ENCODE peak calls at places on chromosomes 6 and 20, in ten cellular contexts. J is substantia nigra; C is psoas muscle; R is lower lobe of right lung; M is CD8-positive, alpha-beta memory T cell; L is AG04450; H is OCI-LY7; O is colonic mucosa; Q is aorta; U is RWPE1. D is an unnamed sample.

GRCh38 chr20:51934301-51935002 is 132.1 kb upstream of the SALL4 start:
- DNase-seq in J (no peak), C (no peak), R (no peak), M (no peak), L (no peak), H (no peak), O (no peak), Q (no peak), U (no peak), D (no peak)

GRCh38 chr20:19888269-19888669 is 128.9 kb upstream of the NAA20 start:
- DNase-seq in J (no peak), C (peak; percentile 60), R (no peak), M (no peak), L (no peak), H (no peak), O (peak; percentile 58), Q (no peak), U (no peak), D (no peak)

GRCh38 chr6:34992353-34992752 is 103.3 kb downstream of the ANKS1A start:
- DNase-seq in J (no peak), C (no peak), R (no peak), M (no peak), L (no peak), H (no peak), O (no peak), Q (no peak), U (peak; percentile 14), D (no peak)

GRCh38 chr6:168920289-168920688 is 333.4 kb downstream of the THBS2 start:
- DNase-seq in J (no peak), C (no peak), R (no peak), M (no peak), L (no peak), H (no peak), O (peak; percentile 63), Q (no peak), U (no peak), D (no peak)

GRCh38 chr20:41340327-41341055 is at the start of gene LPIN3:
- DNase-seq in J (no peak), C (peak; percentile 90), R (peak; percentile 90), M (peak; percentile 28), L (no peak), H (peak; percentile 55), O (peak; percentile 95), Q (peak; percentile 89), U (peak; percentile 100), D (no peak)

GRCh38 chr6:44554901-44555300 is 167.4 kb downstream of the CDC5L start:
- DNase-seq in J (no peak), C (no peak), R (no peak), M (no peak), L (no peak), H (no peak), O (no peak), Q (no peak), U (no peak), D (no peak)

GRCh38 chr20:37411408-37412306 is 65.7 kb downstream of the SRC start:
- DNase-seq in J (no peak), C (no peak), R (no peak), M (no peak), L (no peak), H (no peak), O (no peak), Q (no peak), U (no peak), D (no peak)

GRCh38 chr20:53926428-53927028 is 143.9 kb downstream of the BCAS1 start:
- DNase-seq in J (no peak), C (no peak), R (no peak), M (no peak), L (no peak), H (peak; percentile 95), O (peak; percentile 40), Q (no peak), U (peak; percentile 99), D (no peak)

GRCh38 chr6:168892031-168892430 is 361.6 kb downstream of the THBS2 start:
- DNase-seq in J (no peak), C (no peak), R (no peak), M (no peak), L (no peak), H (no peak), O (no peak), Q (no peak), U (no peak), D (no peak)

GRCh38 chr20:59499863-59500262 is 104.5 kb upstream of the PHACTR3 start:
- DNase-seq in J (no peak), C (no peak), R (no peak), M (no peak), L (no peak), H (no peak), O (no peak), Q (no peak), U (no peak), D (no peak)

GRCh38 chr20:2656471-2657117 is 4.2 kb downstream of the NOP56 start:
- DNase-seq in J (no peak), C (no peak), R (no peak), M (no peak), L (no peak), H (no peak), O (no peak), Q (no peak), U (no peak), D (no peak)

GRCh38 chr20:35979528-35979927 is 11.1 kb downstream of the CNBD2 start:
- DNase-seq in J (no peak), C (no peak), R (no peak), M (no peak), L (no peak), H (no peak), O (no peak), Q (no peak), U (no peak), D (no peak)

GRCh38 chr20:59518881-59519706 is 85.2 kb upstream of the PHACTR3 start:
- DNase-seq in J (no peak), C (no peak), R (no peak), M (peak; percentile 21), L (no peak), H (peak; percentile 58), O (peak; percentile 31), Q (no peak), U (peak; percentile 93), D (peak; percentile 11)

DNA sequence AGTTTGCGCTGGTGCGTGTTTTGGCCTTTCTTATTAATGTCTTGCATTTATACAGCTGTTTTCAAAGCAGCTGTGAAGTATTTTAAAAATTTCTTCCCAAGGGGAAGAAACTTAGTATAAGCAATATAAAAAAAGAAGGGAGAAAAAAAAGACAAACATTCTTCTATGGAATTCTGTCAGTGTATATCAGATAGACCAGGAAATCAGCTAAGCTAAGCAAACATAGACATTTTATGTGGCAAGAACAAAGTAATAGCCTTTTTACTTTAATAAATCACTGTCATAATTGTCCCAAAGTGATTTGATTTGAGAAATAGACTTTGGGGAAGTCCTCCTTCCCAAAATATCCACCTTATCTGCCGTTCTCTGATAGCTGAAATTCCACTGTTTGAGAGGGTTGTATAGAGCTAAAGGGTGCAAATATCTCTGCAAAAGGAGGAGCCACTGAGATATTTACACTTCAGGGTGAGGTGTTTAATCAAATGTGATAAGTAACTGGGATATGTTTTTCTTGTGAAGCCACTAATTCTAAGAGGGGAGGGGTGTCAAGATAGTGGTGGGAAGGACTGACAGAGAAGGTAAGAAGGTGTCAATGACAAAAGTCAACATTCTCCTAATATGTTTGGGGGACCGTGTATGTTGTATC is 544.4 kb upstream of the JAG1 start:
- DNase-seq in J (no peak), C (no peak), R (no peak), M (no peak), L (no peak), H (no peak), O (no peak), Q (no peak), U (no peak), D (no peak)
- H3K27ac ChIP-seq in J (no peak overlapping the region), C (no peak overlapping the region), R (no peak overlapping the region), M (no peak overlapping the region), L (no peak overlapping the region), H (no peak overlapping the region), O (no peak overlapping the region), Q (no peak overlapping the region), U (no peak overlapping the region), D (no peak overlapping the region)

DNA sequence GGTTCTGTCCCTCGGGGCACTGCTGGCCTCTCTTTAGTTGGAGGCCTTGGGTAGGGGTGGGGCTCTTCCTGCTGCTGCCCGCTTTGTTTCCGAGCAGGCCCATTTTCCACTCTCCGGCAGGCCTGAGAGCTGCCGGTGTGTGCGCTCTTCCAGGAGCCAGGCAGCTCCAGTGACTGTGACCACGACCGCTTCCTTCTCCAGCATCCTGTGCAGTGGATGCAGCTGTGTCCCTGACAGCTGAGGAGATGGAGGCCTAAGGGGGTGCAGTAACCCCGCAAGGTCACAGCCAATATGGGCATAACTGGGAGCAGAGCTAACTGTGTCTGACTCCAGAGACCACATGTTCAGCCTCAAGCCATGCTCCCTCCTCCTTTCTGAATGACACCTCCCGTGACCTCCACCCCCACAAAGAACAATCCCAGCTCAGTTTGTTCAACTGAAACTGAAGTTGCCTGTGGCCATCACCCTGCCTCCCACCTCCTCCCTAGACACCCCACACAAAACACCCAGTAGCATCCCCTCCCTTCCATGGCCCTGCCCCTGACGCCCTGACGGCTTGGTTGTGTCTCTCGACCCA is 28.0 kb downstream of the SPATA2 start:
- DNase-seq in J (no peak), C (no peak), R (no peak), M (no peak), L (no peak), H (no peak), O (no peak), Q (peak; percentile 77), U (no peak), D (no peak)
- H3K27ac ChIP-seq in J (peak overlapping the region; percentile 96), C (peak overlapping the region; percentile 52), R (peak overlapping the region; percentile 77), M (no peak overlapping the region), L (no peak overlapping the region), H (no peak overlapping the region), O (no peak overlapping the region), Q (no peak overlapping the region), U (peak overlapping the region; percentile 42), D (no peak overlapping the region)

GRCh38 chr6:90646936-90647335 is 60.1 kb upstream of the MAP3K7 start:
- DNase-seq in J (no peak), C (no peak), R (no peak), M (no peak), L (no peak), H (no peak), O (no peak), Q (no peak), U (peak; percentile 17), D (no peak)
- H3K27ac ChIP-seq in J (no peak overlapping the region), C (no peak overlapping the region), R (no peak overlapping the region), M (no peak overlapping the region), L (no peak overlapping the region), H (no peak overlapping the region), O (no peak overlapping the region), Q (no peak overlapping the region), U (no peak overlapping the region), D (no peak overlapping the region)

DNA sequence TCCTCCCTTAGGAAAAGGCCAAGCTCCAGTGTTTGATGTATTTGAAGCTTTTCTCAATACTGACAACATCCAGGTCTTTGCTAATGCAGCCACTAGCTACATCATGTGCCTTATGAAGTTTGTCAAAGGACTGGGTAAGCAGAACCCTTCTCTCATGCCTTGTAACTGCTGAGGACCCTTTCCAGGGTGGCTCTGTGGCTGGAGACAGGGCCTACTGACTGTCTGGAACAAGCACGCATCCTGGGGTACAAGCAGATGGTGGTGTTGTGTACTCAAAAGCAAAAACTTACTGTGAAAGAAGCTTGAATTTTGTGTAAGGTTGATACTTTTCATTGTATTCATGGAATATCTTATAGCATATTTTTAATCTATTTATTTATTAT is 69.0 kb upstream of the SMIM28 start:
- DNase-seq in J (no peak), C (no peak), R (no peak), M (no peak), L (no peak), H (no peak), O (no peak), Q (no peak), U (no peak), D (no peak)
- H3K27ac ChIP-seq in J (no peak overlapping the region), C (no peak overlapping the region), R (no peak overlapping the region), M (no peak overlapping the region), L (no peak overlapping the region), H (no peak overlapping the region), O (no peak overlapping the region), Q (no peak overlapping the region), U (no peak overlapping the region), D (no peak overlapping the region)